ENCODE peak calls at places on chromosomes 12 and 14, in four cellular contexts. A is GM10248, U is heart left ventricle, I is AG04450. P is an unnamed sample.

GRCh38 chr14:71244341-71244740 is 337.1 kb downstream of the PCNX1 start:
- DNase-seq in A (no peak), U (no peak), I (no peak), P (no peak)

GRCh38 chr14:66483322-66483721 is 2.8 kb upstream of the CCDC196 start:
- DNase-seq in A (no peak), U (no peak), I (no peak), P (no peak)

GRCh38 chr14:53218161-53218560 is 65.0 kb upstream of the DDHD1 start:
- DNase-seq in A (no peak), U (no peak), I (no peak), P (no peak)

GRCh38 chr14:91383439-91383838 is 34.2 kb downstream of the CCDC88C start:
- DNase-seq in A (no peak), U (no peak), I (no peak), P (no peak)

GRCh38 chr12:11836282-11836963 is 186.9 kb downstream of the ETV6 start:
- DNase-seq in A (peak), U (peak), I (no peak), P (peak)

GRCh38 chr12:32451816-32452215 is 52.5 kb downstream of the FGD4 start:
- DNase-seq in A (no peak), U (no peak), I (no peak), P (no peak)

GRCh38 chr12:120580787-120581723 is at the start of gene POP5:
- DNase-seq in A (peak), U (peak), I (peak), P (peak)

GRCh38 chr12:123410041-123410412 is 26.1 kb downstream of the KMT5A start:
- DNase-seq in A (no peak), U (no peak), I (no peak), P (no peak)

GRCh38 chr12:112190626-112191025 is 65.3 kb downstream of the TRAFD1 start:
- DNase-seq in A (no peak), U (no peak), I (no peak), P (no peak)

GRCh38 chr12:71190822-71191221 is 33.0 kb upstream of the TSPAN8 start:
- DNase-seq in A (no peak), U (no peak), I (no peak), P (no peak)

GRCh38 chr12:53955036-53955775 is 503 bp downstream of the HOXC12 start:
- DNase-seq in A (no peak), U (no peak), I (no peak), P (no peak)

GRCh38 chr12:48349471-48349870 is 1.2 kb downstream of the ZNF641 start:
- DNase-seq in A (no peak), U (peak), I (no peak), P (no peak)

GRCh38 chr14:74975059-74975810 is 19.8 kb upstream of the PGF start:
- DNase-seq in A (no peak), U (peak), I (no peak), P (no peak)

GRCh38 chr12:115296613-115297012 is 612.6 kb upstream of the TBX3 start:
- DNase-seq in A (no peak), U (no peak), I (no peak), P (no peak)

GRCh38 chr14:105216490-105217247 is 31.7 kb upstream of the BTBD6 start:
- DNase-seq in A (no peak), U (no peak), I (no peak), P (no peak)
- TF ChIP-seq CTCF in A (no peak), U (no peak), I (no peak), P (no peak)

DNA sequence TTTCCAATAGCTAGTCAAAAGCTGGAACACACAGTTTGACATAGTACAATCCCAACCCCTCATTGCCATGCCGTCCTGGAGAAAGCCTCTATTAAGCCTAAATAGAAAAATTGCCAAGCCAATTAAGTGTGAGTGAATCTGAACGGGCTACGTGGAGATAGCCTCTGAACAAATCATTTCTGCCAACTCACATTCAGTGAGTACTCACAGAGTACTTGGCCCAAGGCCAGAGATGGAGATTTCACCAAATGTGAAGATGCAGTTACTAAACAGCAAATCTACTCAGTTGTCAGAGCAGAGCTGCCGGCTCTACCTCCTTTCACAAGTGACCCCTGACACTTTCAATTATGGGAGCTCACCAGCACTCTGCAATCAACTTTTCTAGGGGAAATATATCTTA is 350.0 kb downstream of the GALC start:
- DNase-seq in A (no peak), U (no peak), I (no peak), P (no peak)
- TF ChIP-seq CTCF in A (no peak), U (no peak), I (no peak), P (no peak)

DNA sequence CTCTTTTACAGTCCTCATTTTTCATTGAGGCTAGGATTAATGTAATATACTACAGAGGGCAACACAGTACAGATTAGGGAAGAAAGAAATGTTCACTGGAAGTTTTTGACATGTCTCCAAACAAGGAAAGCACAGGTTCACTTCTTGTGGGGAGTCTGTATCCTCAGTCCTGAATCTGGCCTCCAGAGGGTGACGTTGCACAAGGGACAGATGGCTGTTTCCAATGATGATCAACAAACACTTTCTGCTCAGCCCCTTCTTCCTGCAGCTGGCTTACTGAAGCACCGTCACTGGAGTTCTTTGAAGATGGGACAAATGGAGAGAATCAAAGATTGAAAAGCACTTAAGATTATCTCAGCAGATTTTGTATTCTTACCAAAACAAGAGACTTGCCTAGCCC is 123.3 kb upstream of the OR4E1 start:
- DNase-seq in A (no peak), U (no peak), I (no peak), P (no peak)
- TF ChIP-seq CTCF in A (no peak), U (no peak), I (no peak), P (no peak)

DNA sequence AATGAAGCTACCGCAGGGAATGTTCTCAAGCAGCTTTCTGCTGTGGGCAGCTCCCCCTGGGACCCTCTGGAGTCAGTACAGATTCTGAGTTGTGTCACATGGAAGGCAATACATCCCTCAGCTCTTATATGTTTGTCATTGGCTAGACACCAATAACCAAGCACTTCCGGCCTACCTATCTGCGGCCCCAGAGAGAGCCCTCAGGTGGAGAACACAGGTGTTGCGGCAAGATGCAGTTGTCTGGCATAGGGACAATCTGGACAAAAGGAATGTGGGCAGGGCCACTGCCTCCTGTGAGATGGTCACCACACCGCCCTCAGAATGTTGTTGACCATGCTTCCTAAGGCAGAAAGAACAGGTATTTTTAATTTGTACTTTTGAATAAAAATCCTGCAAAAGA is 118.7 kb downstream of the BRMS1L start:
- DNase-seq in A (peak), U (no peak), I (no peak), P (no peak)
- TF ChIP-seq CTCF in A (no peak), U (no peak), I (no peak), P (no peak)

GRCh38 chr14:106083082-106083481 is 556.7 kb downstream of the TMEM121 start:
- DNase-seq in A (no peak), U (no peak), I (no peak), P (no peak)

GRCh38 chr14:106080922-106081321 is 554.5 kb downstream of the TMEM121 start:
- DNase-seq in A (no peak), U (no peak), I (no peak), P (no peak)
- TF ChIP-seq CTCF in A (no peak), U (no peak), I (no peak), P (no peak)

GRCh38 chr12:20376984-20377383 is 8.6 kb downstream of the PDE3A start:
- DNase-seq in A (no peak), U (no peak), I (no peak), P (peak)
- TF ChIP-seq CTCF in A (no peak), U (peak), I (peak), P (no peak)

DNA sequence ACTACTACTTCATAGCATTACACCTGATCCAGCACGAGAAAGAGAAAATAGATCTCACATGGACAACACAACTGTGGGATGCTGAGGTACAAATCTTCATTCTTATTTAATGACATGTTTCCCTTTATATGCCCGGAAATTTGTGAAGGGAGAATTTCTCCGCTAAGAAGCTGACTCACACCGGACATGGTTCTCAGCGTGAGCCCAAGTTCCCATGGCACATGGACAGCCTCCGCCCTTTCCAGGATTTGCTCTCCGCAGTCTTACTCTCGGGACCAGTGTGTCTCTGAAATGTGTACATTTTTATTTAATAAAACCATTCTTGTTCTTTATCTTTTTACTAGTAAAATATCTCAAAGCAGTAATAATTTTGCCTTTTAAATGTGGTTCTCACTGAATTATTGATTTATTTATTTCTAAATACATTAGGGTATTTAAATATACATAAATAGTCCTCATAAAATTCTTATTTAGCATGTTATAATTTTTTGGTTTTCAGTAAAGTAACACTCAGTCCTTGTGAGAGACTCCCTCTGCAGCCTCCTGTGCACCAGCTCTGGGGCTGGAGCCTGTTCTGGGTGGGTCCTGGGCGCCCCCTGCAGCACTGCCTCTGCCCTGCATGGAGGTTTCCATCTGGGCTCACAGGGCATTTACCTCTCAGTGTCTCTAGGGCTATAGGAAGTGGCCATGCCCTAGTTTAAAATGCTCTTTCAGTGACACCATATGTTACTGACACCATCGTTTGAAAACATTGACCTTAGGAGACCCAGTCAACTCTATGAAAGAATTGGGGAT is 1155.0 kb downstream of the TMEM121 start:
- DNase-seq in A (no peak), U (no peak), I (no peak), P (no peak)
- TF ChIP-seq CTCF in A (no peak), U (no peak), I (no peak), P (no peak)

GRCh38 chr12:130664772-130665171 is 51.3 kb downstream of the RIMBP2 start:
- DNase-seq in A (no peak), U (no peak), I (no peak), P (no peak)

GRCh38 chr12:130663510-130663909 is 52.6 kb downstream of the RIMBP2 start:
- DNase-seq in A (no peak), U (no peak), I (no peak), P (no peak)

GRCh38 chr12:130664252-130664651 is 51.8 kb downstream of the RIMBP2 start:
- DNase-seq in A (no peak), U (no peak), I (no peak), P (no peak)

GRCh38 chr12:130661059-130661458 is 55.0 kb downstream of the RIMBP2 start:
- DNase-seq in A (no peak), U (no peak), I (no peak), P (no peak)

DNA sequence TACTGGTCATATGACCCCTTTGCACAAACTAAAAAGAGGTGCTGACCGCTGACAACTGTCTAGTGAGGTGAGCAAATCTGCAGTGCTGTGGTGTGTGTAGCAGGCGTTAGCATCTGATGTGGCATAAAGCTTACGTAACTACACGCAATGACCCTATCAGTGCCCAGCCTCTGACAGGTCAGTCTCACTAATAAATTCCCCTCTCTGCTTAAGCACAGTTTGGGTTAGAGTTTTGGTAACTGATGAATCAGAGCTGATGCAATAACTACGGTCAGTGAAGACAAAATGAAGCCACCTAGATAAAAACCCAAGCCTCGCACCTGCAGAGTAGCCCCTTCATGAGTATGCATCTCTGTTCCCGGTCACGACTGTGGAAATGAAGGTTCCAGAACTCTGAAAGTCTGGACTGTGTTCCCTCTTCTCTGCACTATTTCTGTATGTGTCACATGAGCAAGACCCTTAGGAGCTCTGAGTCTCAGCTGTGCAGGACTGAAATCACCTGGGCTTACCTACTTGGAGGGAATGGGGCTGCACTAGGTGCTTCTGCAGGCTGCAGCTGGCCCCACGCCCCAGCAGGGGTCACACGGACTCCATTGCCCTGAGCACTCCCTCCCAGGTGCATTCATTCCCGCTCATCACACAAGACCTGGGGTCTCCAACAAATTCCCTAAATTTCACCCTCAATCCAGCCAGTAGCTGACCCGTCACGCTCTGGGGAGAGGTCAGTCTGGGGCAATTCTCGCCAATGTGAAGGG is 54.4 kb downstream of the RIMBP2 start:
- DNase-seq in A (no peak), U (no peak), I (no peak), P (no peak)
- TF ChIP-seq CTCF in A (no peak), U (no peak), I (no peak), P (no peak)

P was measured in HL-60.